ENCODE peak calls at places on chromosomes 13 and 19, in six cellular contexts. E is NCI-H2081, T is T-cell, Z is EL, Q is progenitor cell of endocrine pancreas, C is MM.1S. S is an unnamed sample.

GRCh38 chr13:47287291-47287751 is 390.5 kb upstream of the HTR2A start:
- DNase-seq in T (no peak), Q (no peak), Z (peak), E (no peak), C (no peak), S (no peak)

GRCh38 chr13:27526516-27526915 is 76.2 kb upstream of the MTIF3 start:
- DNase-seq in Z (no peak), Q (no peak), C (no peak), T (no peak), E (no peak), S (no peak)

GRCh38 chr19:12969292-12969988 is at the start of gene DAND5:
- DNase-seq in E (no peak), Z (no peak), T (no peak), Q (no peak), C (no peak), S (no peak)

GRCh38 chr19:58274771-58275199 is 4.0 kb upstream of the ZNF8 start:
- DNase-seq in E (no peak), T (no peak), C (no peak), Q (no peak), Z (no peak), S (no peak)

GRCh38 chr19:15445807-15446376 is 3.9 kb downstream of the WIZ start:
- DNase-seq in T (no peak), E (no peak), C (no peak), Q (no peak), Z (no peak), S (no peak)

GRCh38 chr13:31859546-31859945 is 120.2 kb downstream of the RXFP2 start:
- DNase-seq in C (no peak), T (no peak), E (no peak), Z (no peak), Q (no peak), S (no peak)

GRCh38 chr13:110520431-110521295 is 40.9 kb downstream of the RAB20 start:
- DNase-seq in C (no peak), Q (no peak), T (no peak), E (no peak), Z (no peak), S (no peak)

GRCh38 chr13:20247403-20247802 is 15.3 kb upstream of the GJB6 start:
- DNase-seq in Z (no peak), T (no peak), C (no peak), E (no peak), Q (no peak), S (no peak)

GRCh38 chr13:33817513-33817842 is 471 bp upstream of the RFC3 start:
- DNase-seq in C (no peak), T (no peak), E (no peak), Q (no peak), Z (no peak), S (no peak)

GRCh38 chr19:19662866-19663291 is 597 bp downstream of the ATP13A1 start:
- DNase-seq in C (no peak), T (no peak), Q (no peak), E (no peak), Z (no peak), S (no peak)

GRCh38 chr19:54470991-54471782 is 1.9 kb downstream of the CDC42EP5 start:
- DNase-seq in E (no peak), Q (no peak), Z (no peak), T (no peak), C (no peak), S (no peak)

GRCh38 chr13:32409561-32410440 is 18.1 kb downstream of the N4BP2L1 start:
- DNase-seq in Q (no peak), T (no peak), E (no peak), C (no peak), Z (peak), S (no peak)

GRCh38 chr13:77952737-77953136 is 34.1 kb upstream of the EDNRB start:
- DNase-seq in T (no peak), C (no peak), Z (no peak), E (no peak), Q (no peak), S (no peak)

GRCh38 chr19:42191855-42192254 is 25.6 kb downstream of the DEDD2 start:
- DNase-seq in E (peak), T (no peak), C (no peak), Q (no peak), Z (peak), S (no peak)

GRCh38 chr13:47146136-47146535 is 249.3 kb upstream of the HTR2A start:
- DNase-seq in T (no peak), Z (no peak), Q (no peak), E (no peak), C (no peak), S (no peak)

GRCh38 chr19:7505682-7506384 is 10.1 kb upstream of the ZNF358 start:
- DNase-seq in C (peak), Z (no peak), Q (no peak), T (no peak), E (peak), S (no peak)

GRCh38 chr13:55160911-55161310 is 1979.8 kb upstream of the PRR20A start:
- DNase-seq in Z (no peak), C (no peak), E (peak), T (no peak), Q (no peak), S (no peak)

GRCh38 chr19:2049741-2050348 is 1.2 kb downstream of the MKNK2 start:
- DNase-seq in C (peak), Z (peak), Q (no peak), E (peak), T (peak), S (peak)

GRCh38 chr13:22061806-22062391 is 391.0 kb downstream of the FGF9 start:
- DNase-seq in C (peak), Z (no peak), T (peak), Q (no peak), E (peak), S (no peak)

GRCh38 chr13:44181938-44182337 is 191.7 kb upstream of the SERP2 start:
- DNase-seq in Z (no peak), T (no peak), Q (no peak), C (no peak), E (no peak), S (no peak)

GRCh38 chr19:50912727-50913716 is 1.8 kb upstream of the KLK4 start:
- DNase-seq in T (no peak), Z (no peak), Q (no peak), E (no peak), C (no peak), S (no peak)

GRCh38 chr13:41244555-41244954 is 18.8 kb downstream of the MTRF1 start:
- DNase-seq in C (no peak), E (no peak), Z (no peak), T (no peak), Q (no peak), S (no peak)

GRCh38 chr19:2087621-2088100 is 8.5 kb downstream of the MOB3A start:
- DNase-seq in T (no peak), E (no peak), Z (no peak), Q (no peak), C (peak), S (no peak)

S was measured in effector CD4-positive, alpha-beta T cell.